ENCODE peak calls at places on chromosomes 5 and 9, in nine cellular contexts. X is fibroblast of villous mesenchyme; A is amniotic stem cell; H is MV-4-11; W is HTR-8/SVneo; R is stimulated activated CD8-positive, alpha-beta memory T cell treated with anti-CD3 and anti-CD28 coated beads, Interleukin-7, amount 100 ng/mL, for 4 hours; I is ELF-1; K is ureter; E is CD8-positive, alpha-beta T cell. J is an unnamed sample.
A peak's percentile ranks its signal among the peaks of the same experiment; 100 is the strongest.

GRCh38 chr5:177519463-177520235 is 2.9 kb upstream of the DDX41 start:
- DNase-seq in X (no peak), A (no peak), H (no peak), W (no peak), R (no peak), I (no peak), K (no peak), E (no peak), J (no peak)

GRCh38 chr5:154181156-154181555 is 9.4 kb upstream of the GALNT10 start:
- DNase-seq in X (no peak), A (no peak), H (no peak), W (no peak), R (no peak), I (no peak), K (no peak), E (no peak), J (no peak)

GRCh38 chr5:163509288-163510040 is 4.0 kb downstream of the MAT2B start:
- DNase-seq in X (peak; percentile 81), A (peak; percentile 38), H (no peak), W (no peak), R (no peak), I (peak; percentile 83), K (peak; percentile 69), E (no peak), J (no peak)

GRCh38 chr5:176716320-176716719 is 69.0 kb downstream of the TSPAN17 start:
- DNase-seq in X (peak; percentile 73), A (peak; percentile 8), H (peak; percentile 38), W (peak; percentile 66), R (no peak), I (no peak), K (no peak), E (no peak), J (no peak)

GRCh38 chr5:167579701-167580045 is 711.8 kb upstream of the WWC1 start:
- DNase-seq in X (no peak), A (no peak), H (no peak), W (no peak), R (no peak), I (no peak), K (no peak), E (no peak), J (no peak)

GRCh38 chr9:132192728-132193127 is 30.9 kb downstream of the NTNG2 start:
- DNase-seq in X (no peak), A (no peak), H (no peak), W (no peak), R (no peak), I (no peak), K (no peak), E (no peak), J (no peak)

GRCh38 chr5:113514263-113514590 is 733 bp downstream of the YTHDC2 start:
- DNase-seq in X (no peak), A (no peak), H (no peak), W (no peak), R (no peak), I (no peak), K (no peak), E (peak; percentile 12), J (no peak)

GRCh38 chr5:108726446-108727091 is 21.1 kb upstream of the FER start:
- DNase-seq in X (no peak), A (no peak), H (no peak), W (no peak), R (no peak), I (no peak), K (no peak), E (no peak), J (no peak)

GRCh38 chr9:127769985-127770904 is 8.2 kb downstream of the SH2D3C start:
- DNase-seq in X (no peak), A (no peak), H (no peak), W (no peak), R (no peak), I (no peak), K (no peak), E (no peak), J (no peak)

GRCh38 chr9:110601098-110601497 is 21.6 kb upstream of the SVEP1 start:
- DNase-seq in X (no peak), A (no peak), H (no peak), W (no peak), R (no peak), I (peak; percentile 32), K (no peak), E (no peak), J (no peak)

GRCh38 chr9:106868096-106868495 is 5.1 kb downstream of the ZNF462 start:
- DNase-seq in X (no peak), A (no peak), H (no peak), W (no peak), R (no peak), I (no peak), K (no peak), E (no peak), J (no peak)

J was measured in activated CD8-positive, alpha-beta memory T cell treated with anti-CD3 and anti-CD28 coated beads for 4 hours.